ENCODE peak calls at places on chromosome 20, in five cellular contexts. One of them, this sample, is unnamed.

GRCh38 chr20:56393133-56393472 is 658 bp downstream of the CSTF1 start:
- DNase-seq in mucosa of gallbladder: no peak
- DNase-seq in iris pigment epithelial cell: peak
- DNase-seq in coronary artery: no peak
- DNase-seq in GM13977: peak
- DNase-seq in this sample: no peak

GRCh38 chr20:43825635-43826034 is 89.0 kb upstream of the TOX2 start:
- DNase-seq in coronary artery: no peak
- DNase-seq in iris pigment epithelial cell: no peak
- DNase-seq in GM13977: no peak
- DNase-seq in mucosa of gallbladder: no peak
- DNase-seq in this sample: no peak

GRCh38 chr20:64131406-64131805 is 24.0 kb upstream of the NPBWR2 start:
- DNase-seq in iris pigment epithelial cell: peak
- DNase-seq in coronary artery: no peak
- DNase-seq in mucosa of gallbladder: no peak
- DNase-seq in GM13977: no peak
- DNase-seq in this sample: peak

GRCh38 chr20:46227275-46227767 is 81.0 kb downstream of the CDH22 start:
- DNase-seq in iris pigment epithelial cell: no peak
- DNase-seq in GM13977: no peak
- DNase-seq in mucosa of gallbladder: no peak
- DNase-seq in coronary artery: no peak
- DNase-seq in this sample: no peak

GRCh38 chr20:4601630-4602296 is 119.9 kb upstream of the PRND start:
- DNase-seq in coronary artery: no peak
- DNase-seq in iris pigment epithelial cell: no peak
- DNase-seq in mucosa of gallbladder: no peak
- DNase-seq in GM13977: no peak
- DNase-seq in this sample: peak

GRCh38 chr20:58714340-58714922 is 21.8 kb downstream of the NPEPL1 start:
- DNase-seq in iris pigment epithelial cell: no peak
- DNase-seq in GM13977: peak
- DNase-seq in coronary artery: peak
- DNase-seq in mucosa of gallbladder: peak
- DNase-seq in this sample: no peak

GRCh38 chr20:41655966-41656685 is 37.9 kb upstream of the CHD6 start:
- DNase-seq in GM13977: no peak
- DNase-seq in iris pigment epithelial cell: no peak
- DNase-seq in coronary artery: no peak
- DNase-seq in mucosa of gallbladder: no peak
- DNase-seq in this sample: no peak

GRCh38 chr20:20744170-20744725 is 31.8 kb upstream of the RALGAPA2 start:
- DNase-seq in mucosa of gallbladder: peak
- DNase-seq in GM13977: no peak
- DNase-seq in coronary artery: no peak
- DNase-seq in iris pigment epithelial cell: no peak
- DNase-seq in this sample: no peak

GRCh38 chr20:37902504-37903313 is at the start of gene VSTM2L:
- DNase-seq in iris pigment epithelial cell: peak
- DNase-seq in GM13977: peak
- DNase-seq in mucosa of gallbladder: peak
- DNase-seq in coronary artery: no peak
- DNase-seq in this sample: peak

GRCh38 chr20:14700641-14700965 is 363.2 kb upstream of the FLRT3 start:
- DNase-seq in GM13977: no peak
- DNase-seq in mucosa of gallbladder: no peak
- DNase-seq in iris pigment epithelial cell: peak
- DNase-seq in coronary artery: no peak
- DNase-seq in this sample: peak

GRCh38 chr20:18590163-18590562 is 2.3 kb downstream of the DTD1 start:
- DNase-seq in iris pigment epithelial cell: no peak
- DNase-seq in mucosa of gallbladder: no peak
- DNase-seq in coronary artery: no peak
- DNase-seq in GM13977: no peak
- DNase-seq in this sample: no peak

GRCh38 chr20:25032065-25032477 is 25.9 kb downstream of the ACSS1 start:
- DNase-seq in mucosa of gallbladder: no peak
- DNase-seq in GM13977: no peak
- DNase-seq in coronary artery: no peak
- DNase-seq in iris pigment epithelial cell: no peak
- DNase-seq in this sample: no peak

GRCh38 chr20:62303327-62304226 is 780 bp downstream of the ADRM1 start:
- DNase-seq in mucosa of gallbladder: no peak
- DNase-seq in GM13977: peak
- DNase-seq in coronary artery: no peak
- DNase-seq in iris pigment epithelial cell: peak
- DNase-seq in this sample: peak

GRCh38 chr20:347640-348484 is 951 bp downstream of the NRSN2 start:
- DNase-seq in GM13977: peak
- DNase-seq in iris pigment epithelial cell: peak
- DNase-seq in coronary artery: peak
- DNase-seq in mucosa of gallbladder: peak
- DNase-seq in this sample: peak

GRCh38 chr20:57291003-57291402 is 24.6 kb upstream of the BMP7 start:
- DNase-seq in iris pigment epithelial cell: no peak
- DNase-seq in coronary artery: no peak
- DNase-seq in GM13977: no peak
- DNase-seq in mucosa of gallbladder: no peak
- DNase-seq in this sample: no peak

GRCh38 chr20:45363611-45364492 is 896 bp downstream of the SYS1 start:
- DNase-seq in coronary artery: no peak
- DNase-seq in mucosa of gallbladder: no peak
- DNase-seq in iris pigment epithelial cell: no peak
- DNase-seq in GM13977: no peak
- DNase-seq in this sample: no peak

GRCh38 chr20:43987531-43987930 is 72.9 kb downstream of the TOX2 start:
- DNase-seq in iris pigment epithelial cell: no peak
- DNase-seq in mucosa of gallbladder: no peak
- DNase-seq in GM13977: no peak
- DNase-seq in coronary artery: no peak
- DNase-seq in this sample: no peak

GRCh38 chr20:31653573-31653972 is 15.9 kb downstream of the COX4I2 start:
- DNase-seq in iris pigment epithelial cell: no peak
- DNase-seq in coronary artery: no peak
- DNase-seq in mucosa of gallbladder: no peak
- DNase-seq in GM13977: no peak
- DNase-seq in this sample: no peak

GRCh38 chr20:44532981-44533331 is 11.1 kb upstream of the SERINC3 start:
- DNase-seq in GM13977: no peak
- DNase-seq in coronary artery: no peak
- DNase-seq in mucosa of gallbladder: no peak
- DNase-seq in iris pigment epithelial cell: peak
- DNase-seq in this sample: no peak

GRCh38 chr20:1440024-1440423 is 26.6 kb downstream of the NSFL1C start:
- DNase-seq in iris pigment epithelial cell: peak
- DNase-seq in mucosa of gallbladder: no peak
- DNase-seq in GM13977: no peak
- DNase-seq in coronary artery: no peak
- DNase-seq in this sample: peak

GRCh38 chr20:62297449-62298227 is 5.2 kb upstream of the ADRM1 start:
- DNase-seq in mucosa of gallbladder: no peak
- DNase-seq in GM13977: no peak
- DNase-seq in coronary artery: no peak
- DNase-seq in iris pigment epithelial cell: no peak
- DNase-seq in this sample: no peak

GRCh38 chr20:3764659-3765058 is 2.9 kb downstream of the ADISSP start:
- DNase-seq in GM13977: no peak
- DNase-seq in coronary artery: no peak
- DNase-seq in iris pigment epithelial cell: no peak
- DNase-seq in mucosa of gallbladder: no peak
- DNase-seq in this sample: no peak

GRCh38 chr20:46951840-46952497 is 57.3 kb downstream of the EYA2 start:
- DNase-seq in mucosa of gallbladder: no peak
- DNase-seq in coronary artery: no peak
- DNase-seq in GM13977: no peak
- DNase-seq in iris pigment epithelial cell: no peak
- DNase-seq in this sample: peak

GRCh38 chr20:12699374-12700228 is 309.2 kb upstream of the SPTLC3 start:
- DNase-seq in mucosa of gallbladder: no peak
- DNase-seq in iris pigment epithelial cell: no peak
- DNase-seq in GM13977: no peak
- DNase-seq in coronary artery: no peak
- DNase-seq in this sample: no peak

GRCh38 chr20:62227591-62227976 is 7.5 kb upstream of the HRH3 start:
- DNase-seq in GM13977: no peak
- DNase-seq in coronary artery: no peak
- DNase-seq in mucosa of gallbladder: no peak
- DNase-seq in iris pigment epithelial cell: no peak
- DNase-seq in this sample: no peak

GRCh38 chr20:51070635-51071034 is 47.7 kb upstream of the KCNG1 start:
- DNase-seq in mucosa of gallbladder: no peak
- DNase-seq in GM13977: no peak
- DNase-seq in iris pigment epithelial cell: no peak
- DNase-seq in coronary artery: no peak
- DNase-seq in this sample: no peak

GRCh38 chr20:4472906-4473305 is 248.8 kb upstream of the PRND start:
- DNase-seq in iris pigment epithelial cell: no peak
- DNase-seq in mucosa of gallbladder: no peak
- DNase-seq in coronary artery: no peak
- DNase-seq in GM13977: no peak
- DNase-seq in this sample: peak

This sample was measured in AG08395.